ENCODE peak calls at places on chromosomes 13 and 19, in five cellular contexts. N is CD8-positive, alpha-beta T cell; G is K562; D is HepG2; J is GM13976. T is an unnamed sample.

GRCh38 chr19:7292950-7293794 is 1.0 kb downstream of the INSR start:
- DNase-seq in D (peak), G (peak), J (peak), N (no peak), T (no peak)

GRCh38 chr19:29086182-29086581 is 126.8 kb downstream of the UQCRFS1 start:
- DNase-seq in D (peak), N (no peak), G (no peak), J (no peak), T (no peak)

GRCh38 chr19:9531933-9532332 is 6.5 kb downstream of the ZNF426 start:
- DNase-seq in G (no peak), N (no peak), D (peak), J (no peak), T (no peak)

GRCh38 chr13:45411631-45412030 is 6.5 kb downstream of the SLC25A30 start:
- DNase-seq in D (no peak), G (no peak), J (no peak), N (no peak), T (no peak)

GRCh38 chr19:46081928-46082727 is 41.3 kb upstream of the IGFL4 start:
- DNase-seq in J (peak), D (peak), N (no peak), G (peak), T (no peak)

GRCh38 chr19:51020988-51021651 is 1.6 kb upstream of the KLK10 start:
- DNase-seq in G (peak), D (peak), N (no peak), J (no peak), T (no peak)

GRCh38 chr19:35644987-35645679 is 3.0 kb upstream of the COX6B1 start:
- DNase-seq in N (peak), G (peak), J (peak), D (peak), T (peak)

GRCh38 chr13:100526299-100527030 is 62.1 kb downstream of the GGACT start:
- DNase-seq in D (no peak), G (no peak), N (no peak), J (no peak), T (peak)

GRCh38 chr19:47063874-47064273 is 15.4 kb upstream of the TMEM160 start:
- DNase-seq in G (no peak), N (no peak), D (no peak), J (no peak), T (no peak)

GRCh38 chr19:33661336-33661735 is 39.6 kb downstream of the CHST8 start:
- DNase-seq in J (no peak), G (no peak), N (no peak), D (no peak), T (no peak)

GRCh38 chr13:110910013-110910890 is 4.6 kb downstream of the ANKRD10 start:
- DNase-seq in N (no peak), D (no peak), J (no peak), G (no peak), T (no peak)

GRCh38 chr19:54310543-54310942 is 2.4 kb downstream of the LILRA5 start:
- DNase-seq in G (no peak), N (no peak), J (no peak), D (no peak), T (no peak)

GRCh38 chr13:36369268-36370107 is 23.3 kb upstream of the SPART start:
- DNase-seq in J (no peak), D (no peak), N (no peak), G (no peak), T (no peak)

GRCh38 chr19:1654178-1654792 is 1.9 kb upstream of the TCF3 start:
- DNase-seq in J (no peak), N (no peak), G (peak), D (no peak), T (no peak)

GRCh38 chr13:112605531-112605990 is 17.6 kb upstream of the TUBGCP3 start:
- DNase-seq in J (no peak), D (no peak), G (no peak), N (no peak), T (no peak)

GRCh38 chr13:45441633-45442032 is 23.1 kb upstream of the COG3 start:
- DNase-seq in G (no peak), J (peak), N (no peak), D (peak), T (no peak)

GRCh38 chr13:60811581-60811980 is 414.6 kb downstream of the TDRD3 start:
- DNase-seq in J (no peak), D (no peak), G (no peak), N (no peak), T (no peak)

GRCh38 chr19:43594710-43595604 is 977 bp downstream of the IRGQ start:
- DNase-seq in G (peak), D (peak), J (peak), N (peak), T (no peak)

GRCh38 chr19:38079926-38080380 is 144.1 kb downstream of the DPF1 start:
- DNase-seq in N (no peak), G (no peak), J (peak), D (peak), T (no peak)

GRCh38 chr19:38538386-38538785 is 79.4 kb downstream of the MAP4K1 start:
- DNase-seq in D (no peak), G (no peak), J (no peak), N (no peak), T (no peak)

GRCh38 chr19:15195381-15195964 is 5.3 kb downstream of the NOTCH3 start:
- DNase-seq in N (no peak), G (peak), J (no peak), D (no peak), T (peak)

GRCh38 chr19:13681509-13681908 is 82.8 kb upstream of the MRI1 start:
- DNase-seq in G (no peak), N (no peak), D (no peak), J (no peak), T (no peak)

GRCh38 chr13:90232291-90232690 is 1115.2 kb upstream of the MIR17HG start:
- DNase-seq in D (no peak), J (no peak), G (no peak), N (no peak), T (no peak)

GRCh38 chr13:80145291-80145690 is 195.6 kb downstream of the SPRY2 start:
- DNase-seq in J (no peak), G (no peak), D (no peak), N (no peak), T (no peak)

GRCh38 chr19:39405930-39406655 is 554 bp upstream of the ZFP36 start:
- DNase-seq in N (peak), G (no peak), D (no peak), J (no peak), T (no peak)

GRCh38 chr13:76516013-76516412 is 370.2 kb downstream of the KCTD12 start:
- DNase-seq in D (no peak), N (no peak), J (no peak), G (no peak), T (no peak)

GRCh38 chr13:79589605-79590511 is 108.9 kb downstream of the NDFIP2 start:
- DNase-seq in N (no peak), D (no peak), G (no peak), J (no peak), T (no peak)

GRCh38 chr19:47036233-47036651 is 12.2 kb downstream of the TMEM160 start:
- DNase-seq in J (no peak), G (no peak), D (no peak), N (no peak), T (no peak)

GRCh38 chr13:75830842-75831241 is 194.7 kb downstream of the LMO7 start:
- DNase-seq in D (no peak), N (no peak), J (no peak), G (no peak), T (no peak)

GRCh38 chr13:106796280-106797047 is 228.5 kb upstream of the ARGLU1 start:
- DNase-seq in J (no peak), G (no peak), D (no peak), N (no peak), T (no peak)

GRCh38 chr13:52162279-52163101 is 3.1 kb upstream of the NEK3 start:
- DNase-seq in G (no peak), D (peak), N (no peak), J (no peak), T (no peak)

GRCh38 chr13:102020611-102021216 is 381.1 kb downstream of the FGF14 start:
- DNase-seq in J (no peak), G (no peak), D (no peak), N (no peak), T (no peak)

GRCh38 chr19:34985249-34986022 is 14.7 kb upstream of the GRAMD1A start:
- DNase-seq in N (no peak), G (no peak), J (no peak), D (no peak), T (no peak)

GRCh38 chr13:42000836-42001235 is 39.9 kb upstream of the VWA8 start:
- DNase-seq in G (no peak), N (no peak), D (no peak), J (no peak), T (no peak)

GRCh38 chr19:45607071-45608029 is 5.3 kb upstream of the GPR4 start:
- DNase-seq in G (peak), D (peak), J (peak), N (peak), T (peak)

GRCh38 chr19:45350477-45351058 is 10.0 kb downstream of the KLC3 start:
- DNase-seq in D (no peak), J (no peak), N (no peak), G (no peak), T (no peak)

GRCh38 chr19:17721821-17722220 is 2.5 kb downstream of the MAP1S start:
- DNase-seq in N (no peak), G (no peak), J (peak), D (no peak), T (no peak)

GRCh38 chr13:60627071-60627686 is 230.2 kb downstream of the TDRD3 start:
- DNase-seq in N (no peak), D (peak), G (peak), J (peak), T (no peak)

DNA sequence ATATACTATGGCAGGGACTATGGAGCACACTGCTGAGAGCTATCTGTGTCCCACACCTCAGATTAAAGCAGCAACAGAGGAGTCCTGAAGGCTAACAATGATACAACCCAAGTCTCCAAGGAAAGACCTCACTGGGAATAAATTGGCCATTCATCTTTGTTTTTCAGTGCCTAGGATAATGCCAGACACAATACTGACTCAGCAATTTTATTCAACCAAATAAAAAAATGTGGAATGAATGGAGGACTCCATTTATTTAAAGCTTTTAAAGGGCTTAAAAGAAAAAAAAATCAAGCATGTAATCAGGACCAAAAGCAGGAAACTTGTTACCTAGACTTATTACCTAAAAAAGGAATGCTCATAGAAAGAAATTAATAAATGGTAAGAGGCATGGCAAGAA is 960.5 kb downstream of the PCDH17 start:
- DNase-seq in N (no peak), D (no peak), G (no peak), J (no peak), T (no peak)
- TF ChIP-seq CTCF in N (no peak), D (no peak), G (no peak), J (no peak), T (no peak)

GRCh38 chr13:40665061-40665753 is 1.2 kb downstream of the FOXO1 start:
- DNase-seq in D (no peak), G (peak), N (peak), J (peak), T (no peak)
- TF ChIP-seq CTCF in D (peak), G (no peak), N (no peak), J (peak), T (no peak)

GRCh38 chr13:72208112-72208645 is 341.2 kb upstream of the DACH1 start:
- DNase-seq in G (no peak), N (no peak), D (no peak), J (no peak), T (no peak)
- TF ChIP-seq CTCF in G (no peak), N (no peak), D (no peak), J (no peak), T (no peak)

GRCh38 chr13:81987677-81988357 is 1646.9 kb upstream of the SPRY2 start:
- DNase-seq in N (no peak), J (no peak), G (no peak), D (no peak), T (no peak)

GRCh38 chr13:81990652-81991051 is 1649.7 kb upstream of the SPRY2 start:
- DNase-seq in G (no peak), N (no peak), D (no peak), J (no peak), T (no peak)

GRCh38 chr13:81988542-81988941 is 1647.6 kb upstream of the SPRY2 start:
- DNase-seq in G (no peak), N (no peak), J (no peak), D (no peak), T (no peak)

GRCh38 chr13:81986308-81986707 is 1645.4 kb upstream of the SPRY2 start:
- DNase-seq in J (no peak), G (no peak), N (no peak), D (no peak), T (no peak)

DNA sequence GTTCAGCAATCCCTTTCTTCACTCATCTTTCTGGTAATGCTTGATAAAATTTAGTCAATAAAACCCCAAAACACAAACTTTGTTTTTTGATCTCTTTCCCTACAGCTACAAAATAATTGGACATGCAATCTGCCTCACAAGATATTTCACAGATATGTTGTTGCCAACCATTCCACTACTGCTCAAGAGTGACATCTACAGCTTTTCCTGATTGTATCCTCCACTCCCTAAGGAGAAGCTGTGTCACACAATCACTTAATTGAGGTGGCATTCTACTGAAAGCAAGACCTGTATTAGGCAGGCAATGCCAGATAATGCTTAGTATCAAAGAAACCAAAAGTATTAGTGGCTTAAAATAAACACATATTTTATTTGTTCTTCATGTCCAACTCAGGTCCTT is 1646.2 kb upstream of the SPRY2 start:
- DNase-seq in G (no peak), D (peak), J (no peak), N (no peak), T (no peak)
- TF ChIP-seq CTCF in G (no peak), D (peak), J (no peak), N (no peak), T (peak)

GRCh38 chr19:48812094-48812929 is 1.5 kb upstream of the BCAT2 start:
- DNase-seq in D (peak), J (peak), G (peak), N (peak), T (peak)
- TF ChIP-seq CTCF in D (peak), J (no peak), G (no peak), N (no peak), T (no peak)

T was measured in D721Med.